ENCODE peak calls at places on chromosomes 7 and 10, in five cellular contexts. P is mesendoderm, N is H9, V is neuronal stem cell, X is trophoblast cell. Q is an unnamed sample.

GRCh38 chr10:43077421-43078171 is 727 bp downstream of the RET start:
- DNase-seq in P (peak), N (no peak), V (no peak), X (no peak), Q (no peak)

GRCh38 chr10:114151486-114151885 is 22.5 kb downstream of the CCDC186 start:
- DNase-seq in P (no peak), N (no peak), V (no peak), X (peak), Q (peak)

GRCh38 chr7:101631224-101631714 is 2.2 kb upstream of the MYL10 start:
- DNase-seq in P (peak), N (no peak), V (no peak), X (peak), Q (no peak)

GRCh38 chr7:129576138-129576537 is 35.4 kb upstream of the NRF1 start:
- DNase-seq in P (no peak), N (no peak), V (no peak), X (no peak), Q (peak)

GRCh38 chr10:49074836-49075235 is 40.5 kb downstream of the VSTM4 start:
- DNase-seq in P (no peak), N (no peak), V (no peak), X (no peak), Q (no peak)

GRCh38 chr7:92916751-92917369 is 80.5 kb upstream of the CDK6 start:
- DNase-seq in P (peak), N (peak), V (peak), X (peak), Q (peak)

GRCh38 chr7:94276797-94277196 is 117.9 kb upstream of the COL1A2 start:
- DNase-seq in P (peak), N (no peak), V (no peak), X (peak), Q (peak)

GRCh38 chr10:15255961-15256360 is 87.5 kb upstream of the NMT2 start:
- DNase-seq in P (peak), N (peak), V (no peak), X (no peak), Q (no peak)

GRCh38 chr7:96116173-96116572 is 205.7 kb downstream of the SLC25A13 start:
- DNase-seq in P (no peak), N (no peak), V (no peak), X (no peak), Q (no peak)

GRCh38 chr7:107046511-107047259 is 2.2 kb downstream of the PRKAR2B start:
- DNase-seq in P (no peak), N (no peak), V (no peak), X (no peak), Q (no peak)

GRCh38 chr7:105532709-105533460 is 884 bp downstream of the RINT1 start:
- DNase-seq in P (no peak), N (no peak), V (no peak), X (no peak), Q (no peak)

GRCh38 chr10:98589007-98589406 is 142.3 kb upstream of the HPS1 start:
- DNase-seq in P (no peak), N (no peak), V (no peak), X (peak), Q (peak)

GRCh38 chr10:31596765-31597164 is 277.7 kb downstream of the ZEB1 start:
- DNase-seq in P (no peak), N (no peak), V (no peak), X (no peak), Q (no peak)

GRCh38 chr10:35633006-35633980 is 8.8 kb downstream of the FZD8 start:
- DNase-seq in P (peak), N (no peak), V (no peak), X (no peak), Q (no peak)

GRCh38 chr10:118459642-118460193 is 117.6 kb upstream of the FAM204A start:
- DNase-seq in P (peak), N (peak), V (peak), X (peak), Q (peak)

GRCh38 chr10:132065491-132066105 is at the start of gene JAKMIP3:
- DNase-seq in P (peak), N (peak), V (peak), X (peak), Q (peak)

GRCh38 chr7:6164491-6164890 is 107.9 kb downstream of the CYTH3 start:
- DNase-seq in P (peak), N (peak), V (no peak), X (no peak), Q (no peak)

GRCh38 chr10:64574371-64574770 is 1053.2 kb downstream of the REEP3 start:
- DNase-seq in P (no peak), N (no peak), V (no peak), X (no peak), Q (no peak)
- H3K18ac ChIP-seq in P (no peak), N (no peak), V (no peak), X (no peak), Q (no peak)

DNA sequence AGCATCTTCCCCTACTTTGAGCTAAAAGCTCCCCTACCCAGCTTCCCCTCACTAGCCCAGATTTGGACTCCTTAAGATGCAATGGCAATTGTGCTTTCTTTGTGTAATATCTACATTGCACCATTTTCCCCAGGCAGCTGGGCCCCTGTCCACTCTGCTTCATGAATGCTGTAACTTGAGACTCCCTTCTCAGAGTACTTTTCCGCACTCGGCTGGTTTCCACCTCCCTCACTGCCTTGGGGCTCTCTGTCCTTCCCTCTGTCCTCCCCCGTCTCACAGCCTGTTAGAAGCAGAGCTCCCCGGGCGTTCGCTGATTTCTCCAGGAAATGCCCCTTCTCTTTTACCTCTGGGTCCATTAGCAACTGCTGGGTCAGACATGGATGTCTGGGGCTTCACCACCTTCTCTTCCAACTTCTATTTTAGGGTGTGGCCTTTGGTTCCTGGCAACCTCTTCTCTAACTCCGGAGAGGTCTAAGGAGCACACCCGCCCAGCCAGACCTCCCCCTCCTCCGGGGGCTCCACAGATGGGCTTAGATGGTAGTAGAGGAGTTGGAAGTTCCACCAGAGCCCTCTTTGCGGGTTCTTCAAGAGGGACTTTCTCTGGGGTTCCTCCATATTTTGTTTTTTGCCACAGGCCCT is 2.9 kb upstream of the TMEM72 start:
- DNase-seq in P (peak), N (peak), V (no peak), X (no peak), Q (peak)
- H3K18ac ChIP-seq in P (no peak), N (no peak), V (peak), X (peak), Q (no peak)

DNA sequence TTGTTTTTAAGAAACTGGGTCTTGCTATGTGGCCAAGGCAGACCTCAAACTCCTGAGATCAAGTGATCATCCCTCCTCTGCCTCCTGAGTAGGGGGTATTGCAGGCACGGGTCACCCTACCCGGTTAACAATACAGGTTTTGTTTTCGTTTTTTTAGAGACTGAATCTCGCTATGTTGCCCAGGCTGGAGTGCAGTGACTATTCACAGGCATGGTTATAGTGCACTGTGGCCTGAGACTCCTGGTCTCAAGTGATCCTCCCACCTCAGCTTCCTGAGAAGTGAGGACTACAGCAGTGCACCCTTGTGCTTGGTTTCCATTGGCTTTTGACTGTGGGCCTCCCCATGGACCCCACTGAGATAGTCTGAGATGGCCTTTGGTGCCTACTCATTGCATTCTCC is 3.8 kb upstream of the TRIM24 start:
- DNase-seq in P (no peak), N (no peak), V (no peak), X (no peak), Q (no peak)
- H3K18ac ChIP-seq in P (peak), N (no peak), V (no peak), X (no peak), Q (no peak)

DNA sequence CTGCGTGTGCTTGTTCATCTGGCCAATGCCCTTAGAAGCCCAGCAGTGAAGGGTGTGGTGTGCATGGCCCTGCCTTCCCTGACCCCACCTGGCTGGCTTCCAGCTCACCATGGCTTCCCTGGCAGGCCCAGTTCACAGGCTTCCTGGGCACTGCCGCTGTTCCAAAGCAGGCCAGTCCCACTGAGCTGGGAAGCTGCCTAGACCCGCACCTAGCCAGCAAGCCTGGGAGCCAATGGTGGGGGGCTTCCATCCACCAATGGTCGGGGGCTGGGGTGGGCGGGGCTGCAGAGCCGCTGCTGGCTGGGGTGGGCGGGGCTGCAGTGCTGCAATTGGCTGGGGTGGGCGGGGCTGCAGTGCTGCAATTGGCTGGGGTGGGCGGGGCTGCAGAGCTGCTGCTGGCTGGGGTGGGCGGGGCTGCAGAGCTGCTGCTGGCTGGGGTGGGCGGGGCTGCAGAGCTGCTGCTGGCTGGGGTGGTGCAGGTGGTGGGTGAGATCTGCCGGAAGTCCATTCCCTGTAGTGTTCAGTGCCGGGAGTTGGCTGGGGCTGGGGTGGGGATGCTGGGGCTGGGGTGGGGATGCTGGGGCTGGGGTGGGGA is 12.4 kb downstream of the CALY start:
- DNase-seq in P (peak), N (peak), V (no peak), X (peak), Q (peak)
- H3K18ac ChIP-seq in P (no peak), N (no peak), V (peak), X (no peak), Q (no peak)

GRCh38 chr10:46170789-46171188 is 116.0 kb upstream of the ANTXRL start:
- DNase-seq in P (no peak), N (no peak), V (no peak), X (no peak), Q (no peak)
- H3K18ac ChIP-seq in P (no peak), N (no peak), V (no peak), X (no peak), Q (no peak)

DNA sequence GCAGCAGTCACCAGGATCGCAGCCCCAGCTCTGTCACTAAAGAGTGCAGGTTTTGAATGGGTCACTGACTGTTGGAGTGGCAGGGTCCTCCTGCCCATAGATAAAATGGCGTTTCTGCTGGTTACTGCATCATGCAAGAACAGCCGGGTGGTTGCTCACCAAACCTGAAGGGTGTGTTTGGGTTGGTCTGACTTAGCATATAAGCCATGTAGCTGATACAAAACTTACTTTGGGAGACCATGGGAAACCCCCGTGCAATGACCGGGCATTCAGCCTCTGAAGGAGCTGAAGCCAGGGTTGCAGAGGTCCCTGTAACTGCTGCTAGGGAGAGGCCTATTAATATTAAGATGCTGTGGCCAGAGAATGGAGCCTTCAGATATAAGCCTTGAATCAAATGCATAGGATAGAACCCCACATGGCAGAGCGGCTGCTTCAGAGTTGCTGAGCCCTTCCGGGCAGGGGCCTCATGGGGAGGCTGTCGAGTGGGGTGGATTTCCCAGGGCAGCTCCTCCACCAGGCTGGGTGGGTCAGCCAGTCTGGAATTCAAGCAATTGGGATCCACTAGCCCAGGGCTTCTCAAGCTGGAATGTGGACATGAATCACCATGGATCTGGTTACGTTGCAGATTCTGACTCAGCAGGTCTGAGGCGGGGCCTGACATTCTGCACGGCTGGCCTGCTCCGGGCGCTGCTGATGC is 70.9 kb upstream of the CTBP2 start:
- DNase-seq in P (peak), N (peak), V (peak), X (peak), Q (peak)
- H3K18ac ChIP-seq in P (peak), N (no peak), V (peak), X (no peak), Q (peak)

Q was measured in IMR-90.